ENCODE peak calls at places on chromosomes 12 and 14, in nine cellular contexts. L is cardiac muscle cell, A is GM12865, M is neural progenitor cell, B is esophagus muscularis mucosa, P is fibroblast of lung, Q is HFF-Myc, U is colonic mucosa, O is thyroid gland. G is an unnamed sample.

GRCh38 chr14:56799327-56799645 is 11.0 kb downstream of the OTX2 start:
- DNase-seq in O (no peak), A (no peak), Q (no peak), U (no peak), B (no peak), P (no peak), M (no peak), L (no peak), G (no peak)

GRCh38 chr14:103802353-103802752 is 45.0 kb downstream of the PPP1R13B start:
- DNase-seq in M (no peak), A (no peak), O (peak), Q (no peak), P (no peak), B (no peak), U (no peak), L (no peak), G (no peak)

GRCh38 chr14:69044965-69045555 is 66.0 kb upstream of the ACTN1 start:
- DNase-seq in A (no peak), P (peak), U (no peak), L (peak), O (peak), Q (no peak), M (no peak), B (no peak), G (peak)

GRCh38 chr12:27952510-27952909 is 20.0 kb downstream of the PTHLH start:
- DNase-seq in P (no peak), M (peak), L (no peak), O (no peak), U (no peak), Q (no peak), A (no peak), B (no peak), G (no peak)

GRCh38 chr14:100906420-100906819 is 2.9 kb upstream of the RTL1 start:
- DNase-seq in O (no peak), P (no peak), L (no peak), U (no peak), Q (no peak), B (no peak), A (no peak), M (peak), G (no peak)

GRCh38 chr12:125996438-125996837 is 931.2 kb downstream of the AACS start:
- DNase-seq in P (no peak), Q (no peak), B (peak), O (no peak), U (no peak), A (no peak), L (no peak), M (no peak), G (no peak)

GRCh38 chr12:49340971-49341776 is 4.2 kb upstream of the C1QL4 start:
- DNase-seq in B (no peak), Q (no peak), A (no peak), P (no peak), O (no peak), U (no peak), M (peak), L (no peak), G (no peak)

GRCh38 chr12:132478433-132478803 is 11.5 kb upstream of the FBRSL1 start:
- DNase-seq in B (no peak), O (no peak), Q (no peak), L (no peak), M (no peak), P (no peak), A (no peak), U (no peak), G (no peak)

GRCh38 chr12:112091563-112091962 is 17.0 kb downstream of the NAA25 start:
- DNase-seq in L (no peak), Q (no peak), A (no peak), M (no peak), B (no peak), P (no peak), U (no peak), O (no peak), G (no peak)

GRCh38 chr14:101602466-101602840 is 41.2 kb downstream of the DIO3 start:
- DNase-seq in L (no peak), Q (no peak), O (no peak), U (no peak), M (no peak), A (no peak), P (no peak), B (no peak), G (no peak)

GRCh38 chr14:50351016-50351415 is 38.9 kb downstream of the DMAC2L start:
- DNase-seq in P (no peak), L (no peak), B (no peak), O (no peak), Q (no peak), M (no peak), U (no peak), A (no peak), G (no peak)

GRCh38 chr12:569803-570236 is 93.4 kb downstream of the NINJ2 start:
- DNase-seq in P (peak), U (peak), L (peak), A (peak), Q (no peak), O (peak), B (peak), M (peak), G (peak)

GRCh38 chr14:76267322-76268012 is 108.5 kb upstream of the ESRRB start:
- DNase-seq in L (peak), U (peak), Q (no peak), M (peak), B (no peak), P (peak), O (peak), A (no peak), G (peak)

GRCh38 chr12:110993425-110993824 is 73.0 kb upstream of the MYL2 start:
- DNase-seq in O (no peak), A (peak), U (no peak), L (no peak), Q (no peak), P (no peak), M (no peak), B (no peak), G (no peak)

GRCh38 chr14:75831455-75831854 is 150.3 kb downstream of the TGFB3 start:
- DNase-seq in A (no peak), O (peak), B (no peak), Q (peak), P (peak), L (peak), U (peak), M (no peak), G (peak)

GRCh38 chr12:4540633-4541032 is 1.9 kb downstream of the RAD51AP1 start:
- DNase-seq in U (no peak), M (no peak), O (no peak), B (no peak), P (no peak), Q (no peak), A (no peak), L (no peak), G (no peak)

GRCh38 chr12:103930787-103931536 is 752 bp downstream of the HSP90B1 start:
- DNase-seq in Q (no peak), A (peak), O (peak), M (peak), L (peak), P (peak), U (peak), B (peak), G (peak)

GRCh38 chr12:56751712-56752598 is at the start of gene PRIM1:
- DNase-seq in O (peak), M (peak), P (peak), B (peak), L (peak), A (peak), Q (peak), U (peak), G (peak)

GRCh38 chr12:57940052-57940914 is 1.1 kb upstream of the ATP23 start:
- DNase-seq in A (no peak), U (no peak), L (no peak), B (no peak), Q (no peak), M (no peak), O (no peak), P (no peak), G (no peak)

GRCh38 chr14:99441918-99442317 is 38.7 kb downstream of the SETD3 start:
- DNase-seq in P (no peak), U (no peak), O (no peak), B (no peak), Q (no peak), L (no peak), A (no peak), M (no peak), G (no peak)

GRCh38 chr14:99437706-99438105 is 43.0 kb downstream of the SETD3 start:
- DNase-seq in L (no peak), A (no peak), U (no peak), Q (no peak), O (no peak), P (no peak), M (no peak), B (no peak), G (no peak)

GRCh38 chr14:99445916-99446315 is 34.7 kb downstream of the SETD3 start:
- DNase-seq in U (no peak), Q (no peak), A (no peak), M (no peak), O (no peak), L (no peak), P (no peak), B (no peak), G (no peak)

GRCh38 chr14:99440278-99440677 is 40.4 kb downstream of the SETD3 start:
- DNase-seq in P (no peak), A (no peak), L (no peak), O (no peak), U (no peak), M (no peak), Q (no peak), B (no peak), G (no peak)

GRCh38 chr14:99441157-99441870 is 39.3 kb downstream of the SETD3 start:
- DNase-seq in B (no peak), O (no peak), U (no peak), L (peak), Q (no peak), P (no peak), M (peak), A (no peak), G (peak)
- TF ChIP-seq CTCF in B (no peak), O (no peak), U (no peak), L (peak), Q (no peak), P (no peak), M (peak), A (no peak), G (peak)

GRCh38 chr12:124941170-124941527 is 26.7 kb upstream of the UBC start:
- DNase-seq in A (no peak), Q (no peak), M (no peak), P (no peak), O (no peak), B (no peak), U (no peak), L (no peak), G (no peak)
- H3K4me3 ChIP-seq in A (peak), Q (peak), M (peak), P (peak), O (no peak), B (peak), U (no peak), L (no peak), G (peak)

GRCh38 chr14:31766315-31766892 is 205.2 kb downstream of the NUBPL start:
- DNase-seq in U (no peak), P (no peak), Q (no peak), M (no peak), A (no peak), B (no peak), O (no peak), L (no peak), G (no peak)
- TF ChIP-seq CTCF in U (no peak), P (no peak), Q (no peak), M (no peak), A (no peak), B (no peak), O (no peak), L (no peak), G (no peak)

GRCh38 chr12:98503593-98504367 is 11.6 kb upstream of the TMPO start:
- DNase-seq in M (peak), Q (peak), L (peak), B (peak), O (peak), P (peak), A (peak), U (peak), G (peak)
- H3K4me3 ChIP-seq in M (peak), Q (peak), L (peak), B (peak), O (peak), P (peak), A (peak), U (peak), G (peak)

GRCh38 chr12:119415714-119416113 is 81.2 kb downstream of the CCDC60 start:
- DNase-seq in O (no peak), A (no peak), L (no peak), M (no peak), B (no peak), P (no peak), Q (no peak), U (peak), G (no peak)
- TF ChIP-seq CTCF in O (no peak), A (no peak), L (no peak), M (no peak), B (no peak), P (no peak), Q (no peak), U (no peak), G (no peak)

GRCh38 chr12:33248364-33248763 is 191.3 kb downstream of the SYT10 start:
- DNase-seq in M (no peak), O (no peak), Q (no peak), A (no peak), U (no peak), L (no peak), B (no peak), P (no peak), G (no peak)

GRCh38 chr12:33247625-33248024 is 192.0 kb downstream of the SYT10 start:
- DNase-seq in L (no peak), Q (no peak), M (no peak), U (no peak), A (no peak), O (no peak), B (no peak), P (no peak), G (no peak)

GRCh38 chr12:33245459-33245858 is 194.2 kb downstream of the SYT10 start:
- DNase-seq in M (no peak), P (no peak), A (no peak), Q (no peak), L (no peak), O (no peak), U (no peak), B (no peak), G (no peak)
- H3K4me3 ChIP-seq in M (no peak), P (no peak), A (no peak), Q (no peak), L (no peak), O (no peak), U (no peak), B (no peak), G (no peak)

DNA sequence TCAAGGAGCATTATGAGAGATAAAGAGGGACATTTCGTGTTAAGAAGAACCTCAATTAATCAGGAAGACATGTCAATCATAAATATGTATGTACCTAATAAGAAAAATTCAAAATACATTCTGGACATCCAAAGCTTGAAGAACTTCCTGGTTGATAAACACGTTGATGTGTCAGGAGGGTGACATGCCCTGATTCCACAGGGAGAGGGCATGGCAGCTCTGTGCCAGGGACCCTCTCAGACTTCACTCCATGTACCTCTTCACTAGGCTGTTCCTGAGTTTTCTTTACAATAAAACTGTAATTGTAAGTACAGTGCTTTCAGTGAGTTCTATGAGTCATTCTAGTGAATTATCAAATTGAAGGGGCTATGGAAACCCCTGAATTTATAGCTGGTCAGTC is 163.5 kb downstream of the CFAP54 start:
- DNase-seq in Q (no peak), A (no peak), P (no peak), U (no peak), B (no peak), O (no peak), M (no peak), L (no peak), G (no peak)
- TF ChIP-seq CTCF in Q (peak), A (no peak), P (no peak), U (no peak), B (no peak), O (no peak), M (peak), L (no peak), G (no peak)

GRCh38 chr12:72071030-72071429 is 132.4 kb downstream of the TPH2 start:
- DNase-seq in L (no peak), O (no peak), M (no peak), A (no peak), Q (no peak), B (no peak), U (no peak), P (no peak), G (no peak)
- H3K4me3 ChIP-seq in L (no peak), O (no peak), M (no peak), A (no peak), Q (no peak), B (no peak), U (no peak), P (no peak), G (no peak)

G was measured in choroid plexus epithelial cell.